ENCODE peak calls at places on chromosomes 13 and 19, in eight cellular contexts. One of them, this sample, is unnamed. For H3K4me1, the result is how much of the 10 kb centered on the place peaks cover.

GRCh38 chr19:5294403-5295160 is 46.0 kb downstream of the PTPRS start:
- DNase-seq in IMR-90: no peak
- DNase-seq in kidney: no peak
- DNase-seq in endodermal cell: no peak
- DNase-seq in Karpas-422: no peak
- DNase-seq in mesendoderm: no peak
- DNase-seq in fibroblast of lung: no peak
- DNase-seq in astrocyte: no peak
- DNase-seq in this sample: no peak

GRCh38 chr13:90008707-90009149 is 1338.8 kb upstream of the MIR17HG start:
- DNase-seq in astrocyte: no peak
- DNase-seq in IMR-90: no peak
- DNase-seq in endodermal cell: peak
- DNase-seq in Karpas-422: no peak
- DNase-seq in kidney: no peak
- DNase-seq in fibroblast of lung: no peak
- DNase-seq in mesendoderm: peak
- DNase-seq in this sample: no peak

GRCh38 chr13:113537909-113538688 is 46.5 kb upstream of the TFDP1 start:
- DNase-seq in kidney: no peak
- DNase-seq in mesendoderm: no peak
- DNase-seq in astrocyte: no peak
- DNase-seq in fibroblast of lung: no peak
- DNase-seq in IMR-90: no peak
- DNase-seq in endodermal cell: no peak
- DNase-seq in Karpas-422: no peak
- DNase-seq in this sample: no peak

GRCh38 chr19:39506944-39507714 is 7.8 kb upstream of the SELENOV start:
- DNase-seq in Karpas-422: peak
- DNase-seq in kidney: no peak
- DNase-seq in mesendoderm: peak
- DNase-seq in endodermal cell: peak
- DNase-seq in fibroblast of lung: peak
- DNase-seq in IMR-90: peak
- DNase-seq in astrocyte: peak
- DNase-seq in this sample: no peak

GRCh38 chr19:17076539-17076919 is 952 bp downstream of the MYO9B start:
- DNase-seq in fibroblast of lung: no peak
- DNase-seq in kidney: no peak
- DNase-seq in IMR-90: no peak
- DNase-seq in endodermal cell: peak
- DNase-seq in Karpas-422: peak
- DNase-seq in astrocyte: no peak
- DNase-seq in mesendoderm: peak
- DNase-seq in this sample: no peak

GRCh38 chr13:33147832-33148231 is 131.6 kb downstream of the KL start:
- DNase-seq in fibroblast of lung: no peak
- DNase-seq in Karpas-422: no peak
- DNase-seq in endodermal cell: no peak
- DNase-seq in astrocyte: no peak
- DNase-seq in mesendoderm: no peak
- DNase-seq in kidney: no peak
- DNase-seq in IMR-90: peak
- DNase-seq in this sample: no peak

GRCh38 chr19:30036154-30037129 is 94.4 kb downstream of the URI1 start:
- DNase-seq in fibroblast of lung: peak
- DNase-seq in mesendoderm: no peak
- DNase-seq in Karpas-422: no peak
- DNase-seq in IMR-90: peak
- DNase-seq in kidney: no peak
- DNase-seq in astrocyte: peak
- DNase-seq in endodermal cell: no peak
- DNase-seq in this sample: no peak

GRCh38 chr13:101917833-101918755 is 465.6 kb downstream of the ITGBL1 start:
- DNase-seq in Karpas-422: no peak
- DNase-seq in astrocyte: no peak
- DNase-seq in mesendoderm: peak
- DNase-seq in IMR-90: no peak
- DNase-seq in kidney: no peak
- DNase-seq in endodermal cell: peak
- DNase-seq in fibroblast of lung: no peak
- DNase-seq in this sample: no peak

GRCh38 chr19:47240561-47240960 is 9.6 kb upstream of the BBC3 start:
- DNase-seq in IMR-90: no peak
- DNase-seq in kidney: peak
- DNase-seq in fibroblast of lung: no peak
- DNase-seq in mesendoderm: no peak
- DNase-seq in endodermal cell: peak
- DNase-seq in Karpas-422: no peak
- DNase-seq in astrocyte: no peak
- DNase-seq in this sample: no peak

GRCh38 chr13:21998279-21998678 is 327.4 kb downstream of the FGF9 start:
- DNase-seq in kidney: no peak
- DNase-seq in astrocyte: no peak
- DNase-seq in Karpas-422: no peak
- DNase-seq in IMR-90: no peak
- DNase-seq in endodermal cell: no peak
- DNase-seq in fibroblast of lung: no peak
- DNase-seq in mesendoderm: peak
- DNase-seq in this sample: no peak

GRCh38 chr19:53772943-53773342 is 51.2 kb downstream of the NLRP12 start:
- DNase-seq in mesendoderm: peak
- DNase-seq in fibroblast of lung: peak
- DNase-seq in Karpas-422: peak
- DNase-seq in endodermal cell: peak
- DNase-seq in IMR-90: peak
- DNase-seq in astrocyte: peak
- DNase-seq in kidney: no peak
- DNase-seq in this sample: no peak

GRCh38 chr13:28574617-28575142 is 79.8 kb upstream of the FLT1 start:
- DNase-seq in IMR-90: peak
- DNase-seq in kidney: no peak
- DNase-seq in endodermal cell: no peak
- DNase-seq in mesendoderm: peak
- DNase-seq in Karpas-422: no peak
- DNase-seq in astrocyte: peak
- DNase-seq in fibroblast of lung: peak
- DNase-seq in this sample: peak

GRCh38 chr19:13033244-13033643 is 38.0 kb downstream of the NFIX start:
- DNase-seq in mesendoderm: no peak
- DNase-seq in astrocyte: no peak
- DNase-seq in IMR-90: no peak
- DNase-seq in fibroblast of lung: no peak
- DNase-seq in kidney: no peak
- DNase-seq in Karpas-422: peak
- DNase-seq in endodermal cell: no peak
- DNase-seq in this sample: no peak

GRCh38 chr13:96229356-96229755 is 139.4 kb downstream of the HS6ST3 start:
- DNase-seq in mesendoderm: peak
- DNase-seq in IMR-90: no peak
- DNase-seq in fibroblast of lung: no peak
- DNase-seq in Karpas-422: peak
- DNase-seq in astrocyte: no peak
- DNase-seq in endodermal cell: peak
- DNase-seq in kidney: no peak
- DNase-seq in this sample: no peak

GRCh38 chr13:114128624-114129522 is 3.5 kb downstream of the RASA3 start:
- DNase-seq in endodermal cell: no peak
- DNase-seq in fibroblast of lung: peak
- DNase-seq in mesendoderm: no peak
- DNase-seq in astrocyte: peak
- DNase-seq in Karpas-422: peak
- DNase-seq in kidney: peak
- DNase-seq in IMR-90: peak
- DNase-seq in this sample: no peak

GRCh38 chr13:90868321-90868920 is 479.1 kb upstream of the MIR17HG start:
- DNase-seq in kidney: no peak
- DNase-seq in Karpas-422: peak
- DNase-seq in mesendoderm: peak
- DNase-seq in fibroblast of lung: peak
- DNase-seq in astrocyte: peak
- DNase-seq in IMR-90: peak
- DNase-seq in endodermal cell: no peak
- DNase-seq in this sample: no peak

GRCh38 chr13:49791214-49791752 is 1.2 kb downstream of the KPNA3 start:
- DNase-seq in astrocyte: peak
- DNase-seq in mesendoderm: peak
- DNase-seq in endodermal cell: peak
- DNase-seq in IMR-90: peak
- DNase-seq in fibroblast of lung: peak
- DNase-seq in Karpas-422: peak
- DNase-seq in kidney: no peak
- DNase-seq in this sample: no peak

GRCh38 chr19:3167533-3168272 is 10.9 kb upstream of the S1PR4 start:
- DNase-seq in mesendoderm: no peak
- DNase-seq in IMR-90: no peak
- DNase-seq in endodermal cell: no peak
- DNase-seq in astrocyte: no peak
- DNase-seq in Karpas-422: no peak
- DNase-seq in fibroblast of lung: no peak
- DNase-seq in kidney: no peak
- DNase-seq in this sample: no peak

GRCh38 chr13:92103673-92104296 is 705.4 kb downstream of the GPC5 start:
- DNase-seq in fibroblast of lung: peak
- DNase-seq in mesendoderm: peak
- DNase-seq in kidney: no peak
- DNase-seq in Karpas-422: no peak
- DNase-seq in IMR-90: peak
- DNase-seq in endodermal cell: no peak
- DNase-seq in astrocyte: peak
- DNase-seq in this sample: no peak

GRCh38 chr19:47781590-47782318 is 3.3 kb downstream of the SELENOW start:
- DNase-seq in endodermal cell: no peak
- DNase-seq in mesendoderm: no peak
- DNase-seq in fibroblast of lung: no peak
- DNase-seq in astrocyte: no peak
- DNase-seq in Karpas-422: no peak
- DNase-seq in kidney: no peak
- DNase-seq in IMR-90: no peak
- DNase-seq in this sample: no peak

GRCh38 chr13:20264271-20265018 is 32.3 kb upstream of the GJB6 start:
- DNase-seq in fibroblast of lung: no peak
- DNase-seq in IMR-90: no peak
- DNase-seq in astrocyte: no peak
- DNase-seq in Karpas-422: no peak
- DNase-seq in mesendoderm: no peak
- DNase-seq in kidney: no peak
- DNase-seq in endodermal cell: no peak
- DNase-seq in this sample: no peak

GRCh38 chr13:73521291-73521626 is 462.5 kb downstream of the KLF5 start:
- DNase-seq in kidney: no peak
- DNase-seq in IMR-90: no peak
- DNase-seq in endodermal cell: no peak
- DNase-seq in Karpas-422: no peak
- DNase-seq in mesendoderm: no peak
- DNase-seq in fibroblast of lung: no peak
- DNase-seq in astrocyte: no peak
- DNase-seq in this sample: no peak
- H3K9ac ChIP-seq in kidney: no peak
- H3K9ac ChIP-seq in IMR-90: no peak
- H3K9ac ChIP-seq in endodermal cell: no peak
- H3K9ac ChIP-seq in Karpas-422: no peak
- H3K9ac ChIP-seq in mesendoderm: no peak
- H3K9ac ChIP-seq in fibroblast of lung: no peak
- H3K9ac ChIP-seq in astrocyte: no peak
- H3K9ac ChIP-seq in this sample: peak

GRCh38 chr13:97348569-97349100 is 85.3 kb upstream of the RAP2A start:
- DNase-seq in kidney: no peak
- DNase-seq in astrocyte: no peak
- DNase-seq in IMR-90: no peak
- DNase-seq in fibroblast of lung: no peak
- DNase-seq in mesendoderm: no peak
- DNase-seq in endodermal cell: no peak
- DNase-seq in Karpas-422: no peak
- DNase-seq in this sample: no peak
- H3K4me1 ChIP-seq in kidney: under half
- H3K4me1 ChIP-seq in astrocyte: under half
- H3K4me1 ChIP-seq in IMR-90: under half
- H3K4me1 ChIP-seq in fibroblast of lung: under half
- H3K4me1 ChIP-seq in mesendoderm: under half
- H3K4me1 ChIP-seq in endodermal cell: under half
- H3K4me1 ChIP-seq in Karpas-422: under half
- H3K4me1 ChIP-seq in this sample: under half

GRCh38 chr13:46562152-46562551 is 9.2 kb downstream of the LRCH1 start:
- DNase-seq in fibroblast of lung: peak
- DNase-seq in kidney: no peak
- DNase-seq in endodermal cell: no peak
- DNase-seq in Karpas-422: no peak
- DNase-seq in astrocyte: no peak
- DNase-seq in IMR-90: no peak
- DNase-seq in mesendoderm: no peak
- DNase-seq in this sample: no peak

GRCh38 chr13:46556380-46556779 is 3.4 kb downstream of the LRCH1 start:
- DNase-seq in astrocyte: no peak
- DNase-seq in endodermal cell: no peak
- DNase-seq in kidney: no peak
- DNase-seq in fibroblast of lung: no peak
- DNase-seq in mesendoderm: no peak
- DNase-seq in IMR-90: no peak
- DNase-seq in Karpas-422: no peak
- DNase-seq in this sample: no peak

GRCh38 chr13:46562581-46562980 is 9.6 kb downstream of the LRCH1 start:
- DNase-seq in IMR-90: no peak
- DNase-seq in fibroblast of lung: no peak
- DNase-seq in endodermal cell: no peak
- DNase-seq in Karpas-422: no peak
- DNase-seq in mesendoderm: no peak
- DNase-seq in astrocyte: no peak
- DNase-seq in kidney: no peak
- DNase-seq in this sample: no peak

GRCh38 chr13:46561691-46562090 is 8.7 kb downstream of the LRCH1 start:
- DNase-seq in Karpas-422: no peak
- DNase-seq in IMR-90: peak
- DNase-seq in endodermal cell: no peak
- DNase-seq in mesendoderm: no peak
- DNase-seq in kidney: no peak
- DNase-seq in fibroblast of lung: peak
- DNase-seq in astrocyte: peak
- DNase-seq in this sample: no peak

GRCh38 chr13:46559272-46559805 is 6.4 kb downstream of the LRCH1 start:
- DNase-seq in astrocyte: peak
- DNase-seq in mesendoderm: no peak
- DNase-seq in Karpas-422: no peak
- DNase-seq in IMR-90: no peak
- DNase-seq in kidney: no peak
- DNase-seq in endodermal cell: no peak
- DNase-seq in fibroblast of lung: peak
- DNase-seq in this sample: no peak
- H3K27ac ChIP-seq in astrocyte: no peak
- H3K27ac ChIP-seq in mesendoderm: no peak
- H3K27ac ChIP-seq in Karpas-422: no peak
- H3K27ac ChIP-seq in IMR-90: no peak
- H3K27ac ChIP-seq in kidney: no peak
- H3K27ac ChIP-seq in endodermal cell: no peak
- H3K27ac ChIP-seq in fibroblast of lung: no peak
- H3K27ac ChIP-seq in this sample: no peak

DNA sequence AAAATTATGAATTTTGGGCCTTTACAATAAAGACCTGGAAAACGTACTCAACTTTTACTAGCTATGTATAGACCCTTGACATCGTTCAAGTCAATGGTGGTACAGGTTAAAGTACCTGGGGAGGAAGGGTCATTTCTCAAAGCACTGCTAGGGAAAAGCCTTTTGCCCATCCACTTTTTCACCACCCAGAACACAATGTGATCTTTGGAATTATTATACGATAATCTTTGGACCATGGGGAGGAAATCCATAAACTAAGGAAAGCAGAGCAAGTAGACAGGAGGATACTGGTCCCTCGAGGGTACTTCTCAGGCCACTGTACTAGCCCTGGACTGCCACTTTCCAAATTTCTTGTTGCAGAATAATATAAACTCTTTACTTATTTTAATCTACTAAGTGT is 39.5 kb downstream of the UBL3 start:
- DNase-seq in astrocyte: no peak
- DNase-seq in kidney: no peak
- DNase-seq in endodermal cell: no peak
- DNase-seq in Karpas-422: no peak
- DNase-seq in mesendoderm: no peak
- DNase-seq in IMR-90: no peak
- DNase-seq in fibroblast of lung: no peak
- DNase-seq in this sample: no peak
- H3K9ac ChIP-seq in astrocyte: no peak
- H3K9ac ChIP-seq in kidney: no peak
- H3K9ac ChIP-seq in endodermal cell: no peak
- H3K9ac ChIP-seq in Karpas-422: no peak
- H3K9ac ChIP-seq in mesendoderm: no peak
- H3K9ac ChIP-seq in IMR-90: no peak
- H3K9ac ChIP-seq in fibroblast of lung: no peak
- H3K9ac ChIP-seq in this sample: no peak